ENCODE peak calls at places on chromosomes 12 and 14, in seven cellular contexts. Q is H54, E is sigmoid colon, P is adrenal gland, C is ovary, W is A549, D is lower leg skin. A is an unnamed sample.

GRCh38 chr12:102691773-102692555 is 211.6 kb upstream of the IGF1 start:
- DNase-seq in E (no peak), W (no peak), Q (no peak), P (no peak), D (no peak), C (no peak), A (no peak)

GRCh38 chr12:26465419-26466097 is 270.2 kb downstream of the SSPN start:
- DNase-seq in D (no peak), W (peak), Q (no peak), E (no peak), P (no peak), C (no peak), A (no peak)

GRCh38 chr14:37056473-37056872 is 115.9 kb downstream of the SLC25A21 start:
- DNase-seq in P (no peak), W (peak), C (no peak), D (no peak), Q (peak), E (no peak), A (no peak)

GRCh38 chr12:78447373-78447772 is 417.2 kb upstream of the SYT1 start:
- DNase-seq in C (no peak), D (no peak), Q (no peak), E (no peak), W (no peak), P (no peak), A (no peak)

GRCh38 chr12:108363165-108363564 is 24.1 kb upstream of the CMKLR1 start:
- DNase-seq in E (no peak), Q (no peak), C (no peak), P (no peak), W (no peak), D (no peak), A (no peak)

GRCh38 chr12:15590180-15590826 is 198.9 kb downstream of the EPS8 start:
- DNase-seq in P (peak), Q (peak), E (peak), C (peak), D (no peak), W (peak), A (peak)

GRCh38 chr12:49980501-49981158 is 7.9 kb downstream of the AQP6 start:
- DNase-seq in E (no peak), C (no peak), P (no peak), Q (no peak), D (peak), W (no peak), A (peak)

GRCh38 chr12:92034858-92035401 is 110.7 kb downstream of the BTG1 start:
- DNase-seq in Q (peak), P (peak), E (peak), D (peak), W (peak), C (peak), A (peak)

GRCh38 chr14:33618361-33619095 is 332.3 kb downstream of the EGLN3 start:
- DNase-seq in E (no peak), C (no peak), W (no peak), P (no peak), Q (no peak), D (no peak), A (no peak)

GRCh38 chr14:72801381-72801812 is 92.5 kb downstream of the DPF3 start:
- DNase-seq in C (no peak), P (no peak), D (no peak), Q (peak), E (no peak), W (peak), A (no peak)

GRCh38 chr14:65632487-65632886 is 220.0 kb downstream of the FUT8 start:
- DNase-seq in D (no peak), C (no peak), Q (no peak), W (no peak), P (no peak), E (no peak), A (no peak)

GRCh38 chr12:123712780-123713319 is 697 bp downstream of the ATP6V0A2 start:
- DNase-seq in W (peak), E (no peak), P (no peak), C (no peak), D (peak), Q (no peak), A (no peak)

GRCh38 chr12:110203546-110203945 is 77.5 kb upstream of the ATP2A2 start:
- DNase-seq in C (no peak), D (no peak), Q (no peak), P (no peak), E (no peak), W (no peak), A (no peak)

GRCh38 chr12:41981758-41982157 is 162.9 kb downstream of the GXYLT1 start:
- DNase-seq in Q (peak), P (no peak), C (no peak), W (peak), D (no peak), E (no peak), A (no peak)

GRCh38 chr12:46770501-46771183 is 55.2 kb downstream of the SLC38A4 start:
- DNase-seq in P (peak), D (no peak), E (no peak), C (no peak), W (no peak), Q (no peak), A (no peak)

GRCh38 chr12:48198619-48198973 is 4.5 kb downstream of the OR10AD1 start:
- DNase-seq in P (peak), D (peak), E (peak), Q (no peak), C (peak), W (no peak), A (no peak)

GRCh38 chr14:78758333-78758732 is 588.2 kb downstream of the NRXN3 start:
- DNase-seq in P (no peak), W (peak), Q (no peak), D (no peak), C (no peak), E (no peak), A (peak)

GRCh38 chr12:11949738-11950403 is 120.9 kb upstream of the BCL2L14 start:
- DNase-seq in D (no peak), P (peak), W (no peak), E (no peak), Q (no peak), C (no peak), A (no peak)

GRCh38 chr12:2267624-2268477 is 215.1 kb downstream of the CACNA1C start:
- DNase-seq in P (no peak), D (peak), E (peak), C (peak), Q (peak), W (no peak), A (no peak)

GRCh38 chr12:26767865-26768264 is 65.1 kb downstream of the ITPR2 start:
- DNase-seq in C (no peak), D (no peak), E (no peak), Q (no peak), P (no peak), W (no peak), A (no peak)

GRCh38 chr12:32877670-32878459 is 18.7 kb downstream of the PKP2 start:
- DNase-seq in E (no peak), W (no peak), Q (no peak), P (peak), D (peak), C (no peak), A (no peak)

GRCh38 chr14:80223696-80224465 is 12.6 kb upstream of the DIO2 start:
- DNase-seq in E (no peak), D (no peak), Q (no peak), C (no peak), W (no peak), P (no peak), A (no peak)

GRCh38 chr12:65728913-65729793 is 95.1 kb upstream of the HMGA2 start:
- DNase-seq in C (peak), E (no peak), Q (peak), W (no peak), D (no peak), P (no peak), A (no peak)

GRCh38 chr14:99245541-99246511 is 26.2 kb downstream of the BCL11B start:
- DNase-seq in Q (no peak), E (peak), W (no peak), C (no peak), D (no peak), P (peak), A (no peak)

GRCh38 chr12:41624571-41624970 is 436.5 kb downstream of the PDZRN4 start:
- DNase-seq in Q (no peak), C (no peak), W (no peak), E (no peak), D (no peak), P (no peak), A (no peak)

GRCh38 chr14:87805315-87805723 is 187.7 kb downstream of the GALC start:
- DNase-seq in W (peak), E (no peak), D (no peak), Q (peak), P (peak), C (no peak), A (peak)

GRCh38 chr12:92745874-92746553 is 43.2 kb downstream of the PLEKHG7 start:
- DNase-seq in P (peak), W (peak), E (peak), C (peak), D (peak), Q (peak), A (no peak)

GRCh38 chr14:34336501-34336900 is 125.5 kb downstream of the SPTSSA start:
- DNase-seq in Q (no peak), C (no peak), D (no peak), P (no peak), W (no peak), E (no peak), A (no peak)

GRCh38 chr14:68450391-68451120 is 342.3 kb downstream of the ZFP36L1 start:
- DNase-seq in E (no peak), C (no peak), W (no peak), Q (no peak), P (no peak), D (no peak), A (no peak)

GRCh38 chr12:25977047-25977446 is 18.6 kb downstream of the RASSF8 start:
- DNase-seq in Q (no peak), C (no peak), W (no peak), D (no peak), P (no peak), E (peak), A (no peak)

DNA sequence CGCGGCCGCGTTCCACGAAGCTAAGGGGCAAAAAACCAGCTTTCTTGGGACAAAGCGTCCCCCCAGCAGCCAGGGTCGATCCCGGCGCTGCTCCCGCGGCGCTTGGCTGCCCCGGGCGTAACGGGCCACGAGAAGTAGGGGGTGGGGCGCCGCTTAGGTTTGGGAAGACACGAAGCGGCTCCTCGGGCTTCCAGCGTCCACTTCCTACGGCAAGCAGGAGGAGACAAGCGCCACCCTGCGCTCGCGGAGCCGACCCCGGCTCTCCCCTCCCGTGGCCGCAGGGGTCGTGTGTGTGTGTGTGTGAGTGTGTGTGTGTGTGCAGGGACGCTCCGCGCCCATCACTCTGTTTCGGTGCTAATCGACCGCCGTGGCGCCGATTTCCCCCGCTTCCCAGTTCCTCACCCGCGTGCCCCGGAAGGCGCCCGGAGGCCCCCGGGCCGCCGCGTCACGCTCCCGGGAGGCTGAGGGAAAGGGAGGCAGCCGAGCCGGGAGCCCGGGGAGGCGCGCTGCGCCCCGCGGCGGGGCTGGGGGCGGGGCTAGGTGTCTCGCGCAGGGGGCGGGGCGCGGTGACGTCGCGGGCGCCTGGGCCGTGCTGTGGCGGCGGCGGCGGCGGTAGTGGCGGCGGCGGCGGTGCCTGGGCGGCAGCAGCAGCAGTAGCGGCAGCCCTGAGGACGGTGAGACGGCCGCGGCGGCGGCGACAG is at the start of gene ERC1:
- DNase-seq in E (peak), Q (peak), W (peak), C (peak), D (peak), P (peak), A (peak)
- TF ChIP-seq POLR2A in E (peak), Q (peak), W (peak), C (peak), D (no peak), P (peak), A (peak)

GRCh38 chr12:124727244-124727673 is 136.4 kb downstream of the SCARB1 start:
- DNase-seq in Q (peak), D (peak), P (peak), C (no peak), W (no peak), E (peak), A (peak)

GRCh38 chr12:124725612-124726237 is 137.9 kb downstream of the SCARB1 start:
- DNase-seq in C (no peak), D (no peak), Q (no peak), P (no peak), W (no peak), E (no peak), A (no peak)

GRCh38 chr12:124730455-124730932 is 133.2 kb downstream of the SCARB1 start:
- DNase-seq in W (peak), E (peak), D (no peak), C (peak), Q (no peak), P (peak), A (no peak)

GRCh38 chr12:124725099-124725498 is 138.6 kb downstream of the SCARB1 start:
- DNase-seq in P (no peak), D (no peak), E (no peak), C (no peak), W (no peak), Q (no peak), A (no peak)

DNA sequence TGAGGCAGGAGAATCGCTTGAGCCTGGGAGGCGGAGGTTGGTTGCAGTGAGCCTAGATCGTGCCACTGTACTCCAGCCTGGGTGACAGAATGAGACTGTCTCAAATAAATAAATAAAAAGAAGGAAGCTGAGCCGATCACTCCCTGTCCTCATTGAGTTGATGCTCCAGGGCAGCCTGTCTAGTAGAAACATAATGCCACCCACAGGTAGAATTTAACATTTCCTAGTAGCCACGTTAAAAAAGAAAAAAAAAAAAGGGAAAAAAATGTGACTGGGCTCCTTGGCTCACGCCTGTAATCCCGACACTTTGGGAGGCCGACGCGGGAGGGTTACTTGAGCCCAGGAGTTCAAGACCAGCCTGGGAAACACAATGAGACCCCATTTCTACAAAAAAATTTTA is 135.7 kb downstream of the SCARB1 start:
- DNase-seq in C (no peak), P (no peak), Q (no peak), W (peak), E (no peak), D (no peak), A (no peak)
- TF ChIP-seq POLR2A in C (no peak), P (no peak), Q (no peak), W (no peak), E (no peak), D (no peak), A (no peak)

GRCh38 chr14:102374264-102374663 is 11.5 kb downstream of the TECPR2 start:
- DNase-seq in Q (no peak), D (no peak), P (no peak), W (no peak), E (no peak), C (no peak), A (no peak)
- TF ChIP-seq POLR2A in Q (no peak), D (no peak), P (no peak), W (no peak), E (no peak), C (no peak), A (no peak)

GRCh38 chr12:67659296-67659695 is 10.8 kb downstream of the DYRK2 start:
- DNase-seq in E (no peak), D (no peak), P (no peak), Q (no peak), W (no peak), C (no peak), A (no peak)

GRCh38 chr12:67661311-67662011 is 12.9 kb downstream of the DYRK2 start:
- DNase-seq in Q (no peak), E (no peak), C (no peak), P (no peak), W (no peak), D (no peak), A (peak)

GRCh38 chr12:67663121-67663520 is 14.6 kb downstream of the DYRK2 start:
- DNase-seq in E (no peak), Q (no peak), P (no peak), D (no peak), W (no peak), C (no peak), A (no peak)

GRCh38 chr12:67655829-67656614 is 7.5 kb downstream of the DYRK2 start:
- DNase-seq in C (no peak), W (no peak), E (no peak), D (no peak), Q (no peak), P (no peak), A (no peak)

GRCh38 chr12:67658486-67658885 is 9.9 kb downstream of the DYRK2 start:
- DNase-seq in W (no peak), E (no peak), C (no peak), Q (no peak), D (no peak), P (no peak), A (no peak)
- TF ChIP-seq POLR2A in W (no peak), E (no peak), C (no peak), Q (no peak), D (no peak), P (no peak), A (no peak)